ENCODE peak calls at places on chromosomes 16 and 17, in ten cellular contexts. I, C, G, R, W, J, A, V, M and X are unnamed samples. For H3K4me1, the result is how much of the 10 kb centered on the place peaks cover.

GRCh38 chr16:81831722-81832126 is 52.6 kb downstream of the PLCG2 start:
- DNase-seq in J (peak), G (peak), A (peak), R (peak), M (no peak), V (no peak), C (peak), W (no peak), I (no peak), X (peak)

GRCh38 chr16:67526149-67526732 is 2.4 kb upstream of the RIPOR1 start:
- DNase-seq in J (peak), W (no peak), V (no peak), G (peak), A (no peak), R (peak), I (no peak), C (no peak), M (no peak), X (no peak)

GRCh38 chr17:21252289-21252874 is 828 bp downstream of the NATD1 start:
- DNase-seq in W (no peak), I (no peak), C (no peak), V (no peak), J (no peak), A (no peak), R (no peak), G (peak), M (no peak), X (no peak)

GRCh38 chr17:57675988-57676387 is 69.1 kb downstream of the CCDC182 start:
- DNase-seq in C (no peak), J (no peak), G (no peak), I (no peak), M (no peak), R (no peak), V (no peak), A (no peak), W (no peak), X (no peak)

GRCh38 chr17:74544991-74545441 is 899 bp downstream of the CD300C start:
- DNase-seq in A (no peak), W (no peak), V (no peak), J (no peak), R (no peak), G (no peak), M (no peak), C (no peak), I (no peak), X (no peak)

GRCh38 chr16:66427036-66427446 is at the start of gene BEAN1:
- DNase-seq in M (no peak), C (peak), I (no peak), J (no peak), V (peak), W (no peak), A (no peak), G (peak), R (no peak), X (no peak)

GRCh38 chr17:74343121-74343520 is 17.1 kb downstream of the KIF19 start:
- DNase-seq in C (no peak), I (no peak), W (no peak), A (no peak), R (no peak), G (no peak), J (no peak), M (no peak), V (no peak), X (no peak)

GRCh38 chr16:49410226-49410625 is 36.6 kb downstream of the C16orf78 start:
- DNase-seq in V (no peak), W (no peak), G (no peak), J (no peak), R (no peak), C (no peak), A (no peak), I (no peak), M (no peak), X (no peak)

GRCh38 chr16:30567160-30567990 is 4.1 kb downstream of the ZNF688 start:
- DNase-seq in R (no peak), I (peak), V (no peak), C (no peak), J (no peak), W (no peak), A (no peak), G (no peak), M (no peak), X (no peak)

GRCh38 chr17:7844292-7845154 is 10.3 kb upstream of the TMEM88 start:
- DNase-seq in W (peak), M (peak), I (peak), V (peak), C (peak), A (peak), G (peak), R (peak), J (peak), X (peak)

GRCh38 chr17:7842380-7842949 is 8.4 kb downstream of the KDM6B start:
- DNase-seq in V (no peak), C (peak), M (peak), I (peak), R (peak), W (no peak), J (peak), G (peak), A (peak), X (peak)

GRCh38 chr17:7845359-7846062 is 9.4 kb upstream of the TMEM88 start:
- DNase-seq in C (no peak), G (no peak), R (no peak), A (no peak), W (no peak), J (no peak), M (no peak), V (no peak), I (no peak), X (no peak)

GRCh38 chr17:7842950-7843535 is 9.0 kb downstream of the KDM6B start:
- DNase-seq in V (no peak), I (peak), A (peak), J (peak), R (peak), C (peak), G (peak), M (peak), W (no peak), X (peak)

GRCh38 chr17:7843536-7844291 is 9.7 kb downstream of the KDM6B start:
- DNase-seq in V (peak), G (peak), W (no peak), C (peak), M (peak), J (peak), A (peak), I (peak), R (peak), X (peak)
- H3K4me1 ChIP-seq in V (under half), G (under half), W (under half), C (half or more), M (under half), J (under half), A (under half), I (under half), R (under half), X (under half)

GRCh38 chr17:80187090-80187489 is 17.3 kb downstream of the CARD14 start:
- DNase-seq in W (no peak), J (no peak), M (no peak), V (no peak), A (no peak), C (no peak), R (no peak), I (peak), G (peak), X (peak)
- H3K4me3 ChIP-seq in W (no peak), J (no peak), M (no peak), V (no peak), A (no peak), C (peak), R (no peak), I (peak), G (peak), X (peak)

DNA sequence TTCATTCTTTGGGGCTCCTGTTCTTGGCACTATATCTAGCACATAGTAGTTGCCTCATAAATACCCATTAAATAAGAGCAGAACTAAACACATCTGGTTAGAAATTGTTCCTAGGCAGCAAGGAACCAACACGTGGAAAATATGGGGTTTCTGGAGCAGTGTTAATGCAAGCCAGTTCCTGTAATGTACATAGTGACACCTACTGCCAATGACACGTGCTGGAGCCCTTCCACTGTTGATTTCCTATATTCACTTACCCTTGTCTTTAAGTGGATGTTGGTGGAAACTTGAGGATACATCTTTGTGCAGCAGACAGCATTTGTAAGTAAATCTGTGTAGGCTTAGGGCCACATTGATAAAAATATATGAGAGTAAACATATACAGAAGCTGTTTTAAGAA is 1.6 kb upstream of the IRF8 start:
- DNase-seq in A (no peak), M (no peak), G (no peak), R (peak), J (no peak), C (no peak), I (no peak), V (no peak), W (no peak), X (no peak)
- H3K4me1 ChIP-seq in A (under half), M (under half), G (under half), R (under half), J (under half), C (under half), I (under half), V (under half), W (under half), X (under half)

DNA sequence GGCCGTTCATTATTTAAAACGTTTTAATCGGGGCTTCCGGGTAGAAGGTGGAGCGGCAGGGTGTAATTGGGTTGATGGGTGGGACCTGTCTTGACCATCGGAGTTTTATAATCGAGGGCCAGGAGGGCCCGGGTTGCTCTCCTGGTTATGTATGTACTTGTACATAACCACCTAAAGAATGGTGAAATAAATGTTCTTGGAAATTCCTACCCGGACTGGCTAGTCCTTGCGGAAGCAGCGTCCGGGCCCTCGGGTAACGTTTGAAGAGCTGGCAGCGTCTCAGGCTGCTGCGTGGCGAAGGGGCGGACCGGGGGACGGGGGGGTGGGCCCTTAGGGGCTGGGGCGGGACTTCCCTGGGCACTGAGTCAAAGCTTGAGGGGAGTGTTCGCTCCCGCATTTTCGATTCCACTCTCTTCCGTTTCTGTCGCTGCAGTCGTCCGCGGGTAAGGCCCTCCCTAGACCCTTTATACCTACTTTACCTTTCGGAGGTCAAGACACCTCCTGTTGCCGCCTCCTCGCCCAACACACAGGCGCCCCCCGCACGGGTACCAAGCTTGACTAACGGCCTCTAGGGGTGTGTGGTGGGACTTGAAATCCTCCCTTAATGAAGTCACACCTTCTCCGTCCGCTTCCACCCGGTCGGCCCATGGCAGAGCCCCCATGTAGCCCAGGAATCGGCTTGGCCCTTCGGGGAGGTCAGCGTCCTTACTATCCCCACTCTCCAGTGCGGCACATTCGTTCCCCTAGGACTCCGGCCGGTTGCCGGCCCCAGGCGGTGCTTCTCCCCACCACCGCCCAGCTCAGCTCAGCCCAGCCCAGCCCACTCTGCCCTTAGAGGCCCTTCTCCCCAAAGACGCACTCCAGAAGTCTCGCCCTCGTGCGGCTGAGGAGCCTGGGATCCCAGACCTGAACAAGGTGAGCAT is at the start of gene TMEM106A:
- DNase-seq in C (peak), I (peak), M (peak), W (peak), G (peak), J (peak), V (no peak), A (peak), R (peak), X (peak)
- H3K4me3 ChIP-seq in C (peak), I (peak), M (peak), W (peak), G (peak), J (peak), V (no peak), A (peak), R (peak), X (peak)

GRCh38 chr16:53678756-53679334 is 24.8 kb downstream of the RPGRIP1L start:
- DNase-seq in J (no peak), W (no peak), M (peak), G (peak), R (no peak), V (no peak), A (no peak), C (no peak), I (no peak), X (no peak)

GRCh38 chr16:53678155-53678554 is 25.5 kb downstream of the RPGRIP1L start:
- DNase-seq in M (no peak), G (no peak), C (no peak), J (no peak), W (no peak), I (no peak), A (no peak), R (no peak), V (no peak), X (no peak)

DNA sequence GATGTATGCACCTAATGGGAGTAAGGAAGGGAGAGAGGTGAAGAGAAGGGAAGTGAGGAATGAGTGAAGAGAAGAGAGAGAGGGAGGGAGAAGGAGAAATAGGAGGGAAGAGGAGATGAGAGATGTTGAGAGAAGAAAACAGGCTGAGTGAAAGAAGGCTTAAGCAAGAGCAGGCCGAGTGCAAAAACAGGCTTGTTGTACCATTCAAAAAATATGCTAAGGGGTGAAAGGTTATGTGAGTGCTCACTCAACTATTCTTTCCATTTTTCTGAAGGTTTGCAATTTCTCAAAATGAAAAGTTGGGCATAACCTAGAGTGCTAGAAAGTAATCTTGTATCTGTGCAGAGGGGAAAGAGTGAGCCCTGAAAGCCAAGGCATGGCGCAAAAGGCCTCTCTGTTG is 22.9 kb downstream of the RPGRIP1L start:
- DNase-seq in G (no peak), I (no peak), W (no peak), C (no peak), J (no peak), R (no peak), M (no peak), A (no peak), V (no peak), X (no peak)
- H3K4me1 ChIP-seq in G (under half), I (under half), W (under half), C (under half), J (under half), R (under half), M (under half), A (under half), V (under half), X (under half)

DNA sequence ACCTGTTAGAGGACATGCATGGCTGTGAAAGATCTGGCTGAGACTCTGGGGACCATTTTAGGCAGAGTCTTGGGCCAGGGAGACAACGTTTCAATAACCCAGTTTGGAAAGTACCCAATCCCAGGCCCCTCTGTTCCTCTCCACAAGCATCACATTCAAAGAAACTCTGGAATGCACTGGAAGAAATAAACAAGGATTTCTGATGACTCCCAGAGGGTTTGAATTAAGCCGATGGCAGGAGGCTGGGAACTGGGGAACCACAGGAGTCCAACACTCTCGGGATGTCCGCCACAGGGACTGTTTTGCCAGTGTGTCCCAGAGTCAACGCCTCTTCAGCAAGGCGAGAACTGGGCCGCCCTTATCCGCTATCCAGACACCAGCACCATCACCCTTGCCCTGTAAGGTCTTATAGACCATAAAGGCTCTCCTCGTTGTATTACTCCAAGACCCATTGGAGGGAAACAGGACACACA is 3.3 kb downstream of the PMP22 start:
- DNase-seq in R (no peak), I (peak), V (no peak), G (peak), W (no peak), C (peak), M (peak), A (no peak), J (peak), X (no peak)
- H3K4me3 ChIP-seq in R (no peak), I (peak), V (peak), G (peak), W (peak), C (peak), M (peak), A (peak), J (peak), X (peak)

GRCh38 chr16:20904507-20905079 is 4.0 kb downstream of the LYRM1 start:
- DNase-seq in W (peak), J (no peak), I (no peak), A (no peak), M (peak), R (peak), C (no peak), G (peak), V (no peak), X (no peak)
- H3K4me1 ChIP-seq in W (half or more), J (under half), I (half or more), A (under half), M (half or more), R (under half), C (half or more), G (half or more), V (under half), X (under half)

DNA sequence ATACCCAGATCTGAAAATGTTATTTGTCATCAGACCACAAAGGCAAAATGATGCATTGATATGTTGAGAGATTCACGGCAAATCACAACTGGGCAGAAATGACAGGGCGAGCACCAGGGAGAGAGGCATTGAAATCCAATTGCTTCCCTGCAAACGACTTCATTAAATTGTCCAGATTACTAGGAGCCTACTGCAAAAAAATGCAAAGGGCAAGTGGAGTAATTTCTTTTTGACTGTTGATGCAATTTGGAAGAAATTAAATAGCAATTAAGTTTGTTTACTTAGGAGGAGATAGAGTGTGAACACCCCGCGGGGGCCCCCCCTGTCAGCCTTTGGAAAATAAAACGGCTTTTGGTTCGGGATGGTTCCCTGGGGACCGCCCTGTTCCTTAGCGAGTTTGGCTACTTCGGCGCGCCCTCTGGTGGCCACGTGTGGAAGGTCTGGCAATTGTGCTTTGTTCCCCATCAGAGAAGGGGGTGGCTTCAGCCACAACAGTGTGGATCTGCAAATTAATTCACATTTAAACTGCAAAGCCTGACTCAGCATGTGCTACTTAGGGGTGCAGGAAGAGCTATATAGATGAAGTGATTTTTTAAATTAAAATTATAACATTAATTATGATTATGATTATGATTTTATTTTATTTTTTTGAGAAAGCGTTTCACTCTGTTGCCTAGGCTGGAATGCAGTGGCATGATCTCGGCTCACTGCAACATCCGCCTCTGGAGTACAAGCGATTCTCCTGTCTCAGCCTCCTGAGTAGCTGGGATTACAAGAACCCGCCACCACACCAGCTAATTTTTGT is 14.5 kb upstream of the TMC7 start:
- DNase-seq in J (peak), C (peak), G (peak), M (peak), W (peak), A (peak), V (peak), I (peak), R (peak), X (peak)
- H3K4me3 ChIP-seq in J (no peak), C (peak), G (peak), M (no peak), W (peak), A (peak), V (peak), I (peak), R (peak), X (peak)

DNA sequence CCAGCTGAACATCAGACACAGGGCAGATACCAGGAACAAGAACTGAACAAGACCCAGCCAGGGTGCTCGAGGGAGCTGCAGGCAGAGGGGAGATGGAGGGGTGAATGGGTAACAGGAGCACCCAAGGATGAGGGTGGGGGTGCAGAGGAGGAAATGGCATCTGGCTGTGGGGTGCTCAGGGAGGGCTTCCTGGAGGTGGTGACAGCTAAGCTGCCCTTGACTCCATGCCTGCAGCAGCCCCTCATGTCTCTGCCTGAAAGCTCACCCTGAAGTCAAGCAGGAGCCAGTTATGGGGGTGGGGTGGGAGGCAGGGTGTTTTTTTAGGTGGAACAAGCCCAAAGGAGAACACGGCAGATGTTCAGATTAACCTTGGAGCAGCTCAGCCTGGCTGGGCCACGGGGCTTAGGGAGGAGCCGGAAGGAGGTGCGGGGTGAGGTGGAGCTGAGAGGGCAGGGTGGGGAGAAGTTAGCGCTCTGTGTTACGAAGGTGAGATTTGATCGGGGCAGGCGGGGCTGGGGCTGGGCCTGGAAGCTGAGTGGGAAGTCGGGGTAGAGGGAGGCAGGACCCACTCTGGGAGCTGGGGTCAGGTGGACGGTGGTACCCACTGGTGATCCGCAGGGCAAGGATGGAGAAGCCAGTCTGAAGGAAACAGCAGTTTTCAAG is 143.0 kb downstream of the ENGASE start:
- DNase-seq in A (no peak), J (no peak), I (no peak), C (no peak), G (no peak), V (no peak), W (no peak), R (no peak), M (no peak), X (no peak)
- H3K4me1 ChIP-seq in A (under half), J (under half), I (under half), C (under half), G (under half), V (under half), W (under half), R (under half), M (under half), X (under half)

GRCh38 chr16:11262915-11263314 is 6.2 kb downstream of the TNP2 start:
- DNase-seq in A (no peak), C (no peak), R (no peak), W (no peak), V (no peak), M (no peak), G (no peak), J (no peak), I (no peak), X (no peak)

GRCh38 chr16:11264155-11264832 is 4.8 kb downstream of the TNP2 start:
- DNase-seq in J (no peak), I (no peak), W (no peak), R (no peak), C (no peak), G (no peak), A (no peak), M (no peak), V (no peak), X (no peak)

GRCh38 chr16:11260596-11260966 is 4.6 kb upstream of the SOCS1 start:
- DNase-seq in C (no peak), I (no peak), J (peak), W (no peak), M (no peak), R (no peak), A (no peak), V (no peak), G (no peak), X (no peak)

GRCh38 chr16:11265124-11265523 is 4.0 kb downstream of the TNP2 start:
- DNase-seq in R (no peak), W (no peak), A (no peak), I (no peak), C (no peak), J (no peak), M (no peak), V (no peak), G (no peak), X (no peak)

GRCh38 chr16:11263737-11264136 is 5.4 kb downstream of the TNP2 start:
- DNase-seq in C (no peak), J (no peak), W (no peak), G (no peak), M (no peak), A (no peak), V (no peak), R (no peak), I (no peak), X (no peak)
- H3K4me3 ChIP-seq in C (no peak), J (no peak), W (no peak), G (no peak), M (no peak), A (no peak), V (no peak), R (no peak), I (no peak), X (no peak)